ENCODE peak calls at places on chromosomes 16 and 17, in six cellular contexts. Y is occipital lobe, W is lower lobe of right lung, E is HTR-8/SVneo, P is globus pallidus, D is NCI-H1105. G is an unnamed sample.
A peak's percentile ranks its signal among the peaks of the same experiment; 100 is the strongest.

GRCh38 chr17:82923366-82924113 is 83.7 kb upstream of the ZNF750 start:
- DNase-seq in P (no peak), W (peak; percentile 29), Y (no peak), D (no peak), E (no peak), G (no peak)

GRCh38 chr16:15990902-15991301 is 41.5 kb downstream of the ABCC1 start:
- DNase-seq in E (no peak), Y (no peak), D (no peak), P (no peak), W (no peak), G (no peak)

GRCh38 chr17:34254146-34254545 is 939 bp upstream of the CCL2 start:
- DNase-seq in W (no peak), P (no peak), D (no peak), Y (no peak), E (no peak), G (no peak)

GRCh38 chr16:10565167-10565566 is 15.2 kb downstream of the EMP2 start:
- DNase-seq in W (no peak), E (no peak), Y (no peak), P (no peak), D (no peak), G (no peak)

GRCh38 chr16:31487720-31488629 is 5.1 kb downstream of the SLC5A2 start:
- DNase-seq in P (no peak), D (peak; percentile 61), E (peak; percentile 59), Y (no peak), W (peak; percentile 88), G (peak; percentile 43)

GRCh38 chr16:26505501-26505900 is 561.2 kb upstream of the C16orf82 start:
- DNase-seq in P (peak; percentile 8), E (no peak), Y (no peak), W (no peak), D (no peak), G (no peak)

GRCh38 chr16:88967800-88968588 is 9.0 kb downstream of the CBFA2T3 start:
- DNase-seq in E (no peak), D (no peak), W (no peak), P (no peak), Y (no peak), G (no peak)

GRCh38 chr16:74842413-74842812 is 67.8 kb upstream of the FA2H start:
- DNase-seq in D (no peak), E (no peak), Y (no peak), P (no peak), W (no peak), G (no peak)

GRCh38 chr16:72974142-72974769 is 73.7 kb downstream of the ZFHX3 start:
- DNase-seq in P (no peak), W (no peak), Y (no peak), D (peak; percentile 61), E (no peak), G (no peak)

GRCh38 chr17:41101586-41102259 is at the start of gene KRTAP4-16:
- DNase-seq in E (no peak), P (no peak), Y (no peak), D (no peak), W (no peak), G (no peak)

GRCh38 chr16:58001781-58002410 is 689 bp downstream of the USB1 start:
- DNase-seq in D (no peak), Y (no peak), E (no peak), P (no peak), W (no peak), G (no peak)

GRCh38 chr16:50575743-50576142 is 27.5 kb downstream of the NKD1 start:
- DNase-seq in Y (no peak), E (no peak), W (no peak), D (no peak), P (no peak), G (no peak)

GRCh38 chr16:31003744-31004143 is 6.7 kb downstream of the STX1B start:
- DNase-seq in Y (no peak), D (no peak), E (no peak), P (no peak), W (no peak), G (no peak)

GRCh38 chr16:79261461-79261860 is 339.1 kb downstream of the MAF start:
- DNase-seq in W (peak; percentile 64), Y (no peak), P (no peak), D (no peak), E (no peak), G (peak; percentile 29)

GRCh38 chr16:86919531-86920305 is 341.4 kb downstream of the FOXL1 start:
- DNase-seq in W (no peak), Y (no peak), E (no peak), D (no peak), P (no peak), G (no peak)